ENCODE peak calls at places on chromosomes 4 and X, in four cellular contexts. One of them, this sample, is unnamed. For H3K9me3, the result is how much of the 10 kb centered on the place peaks cover.

GRCh38 chr4:168163106-168163505 is 70.8 kb downstream of the ANXA10 start:
- DNase-seq in GM23248: no peak
- DNase-seq in cardiac muscle cell: no peak
- DNase-seq in psoas muscle: no peak
- DNase-seq in this sample: no peak

GRCh38 chr4:7995135-7995534 is 55.5 kb upstream of the AFAP1 start:
- DNase-seq in GM23248: no peak
- DNase-seq in cardiac muscle cell: no peak
- DNase-seq in psoas muscle: peak
- DNase-seq in this sample: no peak

GRCh38 chr4:113495790-113496189 is 265.7 kb downstream of the CAMK2D start:
- DNase-seq in GM23248: no peak
- DNase-seq in cardiac muscle cell: no peak
- DNase-seq in psoas muscle: no peak
- DNase-seq in this sample: no peak

GRCh38 chrX:13515181-13515930 is 54.0 kb upstream of the EGFL6 start:
- DNase-seq in GM23248: no peak
- DNase-seq in cardiac muscle cell: no peak
- DNase-seq in psoas muscle: no peak
- DNase-seq in this sample: no peak

GRCh38 chrX:118975831-118976598 is 1.6 kb downstream of the LONRF3 start:
- DNase-seq in GM23248: peak
- DNase-seq in cardiac muscle cell: peak
- DNase-seq in psoas muscle: peak
- DNase-seq in this sample: no peak

GRCh38 chr4:127856485-127857447 is 23.9 kb upstream of the PLK4 start:
- DNase-seq in GM23248: peak
- DNase-seq in cardiac muscle cell: no peak
- DNase-seq in psoas muscle: no peak
- DNase-seq in this sample: no peak

GRCh38 chr4:158938462-158939044 is 164.3 kb upstream of the RAPGEF2 start:
- DNase-seq in GM23248: peak
- DNase-seq in cardiac muscle cell: no peak
- DNase-seq in psoas muscle: no peak
- DNase-seq in this sample: no peak

GRCh38 chr4:145886871-145887240 is 51.8 kb downstream of the ZNF827 start:
- DNase-seq in GM23248: no peak
- DNase-seq in cardiac muscle cell: peak
- DNase-seq in psoas muscle: no peak
- DNase-seq in this sample: no peak

GRCh38 chr4:177484613-177485021 is 42.4 kb upstream of the AGA start:
- DNase-seq in GM23248: peak
- DNase-seq in cardiac muscle cell: no peak
- DNase-seq in psoas muscle: no peak
- DNase-seq in this sample: no peak

GRCh38 chr4:176784816-176785215 is 7.9 kb downstream of the VEGFC start:
- DNase-seq in GM23248: peak
- DNase-seq in cardiac muscle cell: no peak
- DNase-seq in psoas muscle: no peak
- DNase-seq in this sample: no peak

GRCh38 chrX:64204701-64205440 is 637 bp downstream of the AMER1 start:
- DNase-seq in GM23248: peak
- DNase-seq in cardiac muscle cell: peak
- DNase-seq in psoas muscle: peak
- DNase-seq in this sample: no peak

GRCh38 chr4:3344596-3344995 is 51.8 kb downstream of the RGS12 start:
- DNase-seq in GM23248: no peak
- DNase-seq in cardiac muscle cell: no peak
- DNase-seq in psoas muscle: no peak
- DNase-seq in this sample: no peak

GRCh38 chrX:55120767-55121358 is 32.0 kb downstream of the PAGE2 start:
- DNase-seq in GM23248: no peak
- DNase-seq in cardiac muscle cell: no peak
- DNase-seq in psoas muscle: no peak
- DNase-seq in this sample: no peak

GRCh38 chrX:31269914-31270313 is 198.1 kb upstream of the FTHL17 start:
- DNase-seq in GM23248: no peak
- DNase-seq in cardiac muscle cell: no peak
- DNase-seq in psoas muscle: no peak
- DNase-seq in this sample: no peak

GRCh38 chrX:31268359-31268758 is 196.5 kb upstream of the FTHL17 start:
- DNase-seq in GM23248: no peak
- DNase-seq in cardiac muscle cell: peak
- DNase-seq in psoas muscle: no peak
- DNase-seq in this sample: no peak

GRCh38 chrX:31260351-31260750 is 188.5 kb upstream of the FTHL17 start:
- DNase-seq in GM23248: no peak
- DNase-seq in cardiac muscle cell: no peak
- DNase-seq in psoas muscle: no peak
- DNase-seq in this sample: no peak

GRCh38 chrX:31266172-31267076 is 194.6 kb upstream of the FTHL17 start:
- DNase-seq in GM23248: peak
- DNase-seq in cardiac muscle cell: peak
- DNase-seq in psoas muscle: peak
- DNase-seq in this sample: no peak

GRCh38 chrX:31265383-31265782 is 193.5 kb upstream of the FTHL17 start:
- DNase-seq in GM23248: no peak
- DNase-seq in cardiac muscle cell: no peak
- DNase-seq in psoas muscle: no peak
- DNase-seq in this sample: no peak
- H3K4me3 ChIP-seq in GM23248: no peak
- H3K4me3 ChIP-seq in cardiac muscle cell: no peak
- H3K4me3 ChIP-seq in psoas muscle: peak
- H3K4me3 ChIP-seq in this sample: no peak

GRCh38 chr4:109440948-109441347 is 7.3 kb downstream of the SEC24B start:
- DNase-seq in GM23248: peak
- DNase-seq in cardiac muscle cell: no peak
- DNase-seq in psoas muscle: no peak
- DNase-seq in this sample: no peak
- H3K27ac ChIP-seq in GM23248: no peak
- H3K27ac ChIP-seq in cardiac muscle cell: peak
- H3K27ac ChIP-seq in psoas muscle: no peak
- H3K27ac ChIP-seq in this sample: no peak

GRCh38 chr4:31905363-31905762 is 1185.2 kb downstream of the PCDH7 start:
- DNase-seq in GM23248: no peak
- DNase-seq in cardiac muscle cell: no peak
- DNase-seq in psoas muscle: no peak
- DNase-seq in this sample: no peak
- H3K9me3 ChIP-seq in GM23248: under half
- H3K9me3 ChIP-seq in cardiac muscle cell: under half
- H3K9me3 ChIP-seq in psoas muscle: under half
- H3K9me3 ChIP-seq in this sample: under half

DNA sequence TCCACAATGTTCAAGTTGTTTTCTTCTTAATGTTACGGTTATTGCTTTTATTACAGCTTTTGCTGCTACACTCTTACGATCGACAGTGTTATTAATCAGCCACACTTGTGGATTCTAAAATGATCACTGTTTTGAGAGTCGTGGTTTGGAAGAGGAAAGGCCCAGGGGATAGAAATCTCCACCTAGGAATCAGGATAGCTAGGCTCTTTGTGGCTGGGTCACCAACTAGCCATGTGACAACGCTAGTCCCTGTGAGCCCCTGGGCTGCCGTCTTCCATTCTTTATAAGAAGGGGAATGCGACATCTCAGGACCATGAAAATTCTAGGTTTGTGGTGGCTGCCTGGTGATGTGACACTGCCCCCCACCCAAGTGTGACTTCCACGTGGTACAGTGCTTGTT is 380 bp downstream of the SLC34A2 start:
- DNase-seq in GM23248: no peak
- DNase-seq in cardiac muscle cell: no peak
- DNase-seq in psoas muscle: no peak
- DNase-seq in this sample: no peak
- H3K4me3 ChIP-seq in GM23248: no peak
- H3K4me3 ChIP-seq in cardiac muscle cell: peak
- H3K4me3 ChIP-seq in psoas muscle: no peak
- H3K4me3 ChIP-seq in this sample: no peak

GRCh38 chr4:110107868-110108267 is 90.5 kb downstream of the ELOVL6 start:
- DNase-seq in GM23248: peak
- DNase-seq in cardiac muscle cell: no peak
- DNase-seq in psoas muscle: no peak
- DNase-seq in this sample: no peak

GRCh38 chr4:110108960-110109359 is 89.5 kb downstream of the ELOVL6 start:
- DNase-seq in GM23248: no peak
- DNase-seq in cardiac muscle cell: no peak
- DNase-seq in psoas muscle: no peak
- DNase-seq in this sample: no peak

GRCh38 chr4:110108470-110108869 is 89.9 kb downstream of the ELOVL6 start:
- DNase-seq in GM23248: no peak
- DNase-seq in cardiac muscle cell: no peak
- DNase-seq in psoas muscle: no peak
- DNase-seq in this sample: no peak

GRCh38 chr4:110104661-110105060 is 93.8 kb downstream of the ELOVL6 start:
- DNase-seq in GM23248: no peak
- DNase-seq in cardiac muscle cell: no peak
- DNase-seq in psoas muscle: no peak
- DNase-seq in this sample: no peak

DNA sequence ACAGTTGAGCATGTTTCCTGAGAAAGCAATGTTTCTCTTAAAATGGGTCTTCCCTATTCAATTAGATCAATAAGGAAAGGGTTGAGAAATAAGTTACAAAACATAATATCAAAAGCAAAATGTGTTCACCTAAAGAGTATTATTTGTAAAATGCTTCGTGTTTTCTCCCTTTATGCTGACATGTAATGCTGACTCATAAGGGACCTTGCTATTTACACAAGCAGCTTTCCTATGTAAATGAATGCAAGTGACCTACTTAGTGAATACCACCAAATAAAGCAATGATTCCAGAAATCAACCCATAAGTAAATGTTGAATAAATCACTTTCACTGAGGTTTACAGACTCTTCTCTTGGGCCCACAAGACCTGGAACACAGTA is 91.5 kb downstream of the ELOVL6 start:
- DNase-seq in GM23248: peak
- DNase-seq in cardiac muscle cell: no peak
- DNase-seq in psoas muscle: no peak
- DNase-seq in this sample: no peak
- H3K27ac ChIP-seq in GM23248: peak
- H3K27ac ChIP-seq in cardiac muscle cell: peak
- H3K27ac ChIP-seq in psoas muscle: no peak
- H3K27ac ChIP-seq in this sample: no peak

GRCh38 chr4:102735578-102735977 is 25.2 kb downstream of the MANBA start:
- DNase-seq in GM23248: no peak
- DNase-seq in cardiac muscle cell: no peak
- DNase-seq in psoas muscle: no peak
- DNase-seq in this sample: no peak
- H3K9me3 ChIP-seq in GM23248: under half
- H3K9me3 ChIP-seq in cardiac muscle cell: under half
- H3K9me3 ChIP-seq in psoas muscle: under half
- H3K9me3 ChIP-seq in this sample: under half

GRCh38 chrX:41010188-41010846 is 74.9 kb upstream of the USP9X start:
- DNase-seq in GM23248: peak
- DNase-seq in cardiac muscle cell: peak
- DNase-seq in psoas muscle: peak
- DNase-seq in this sample: no peak

GRCh38 chrX:41014776-41015175 is 70.5 kb upstream of the USP9X start:
- DNase-seq in GM23248: peak
- DNase-seq in cardiac muscle cell: no peak
- DNase-seq in psoas muscle: no peak
- DNase-seq in this sample: no peak

GRCh38 chrX:41005445-41005992 is 79.7 kb upstream of the USP9X start:
- DNase-seq in GM23248: no peak
- DNase-seq in cardiac muscle cell: no peak
- DNase-seq in psoas muscle: no peak
- DNase-seq in this sample: no peak

DNA sequence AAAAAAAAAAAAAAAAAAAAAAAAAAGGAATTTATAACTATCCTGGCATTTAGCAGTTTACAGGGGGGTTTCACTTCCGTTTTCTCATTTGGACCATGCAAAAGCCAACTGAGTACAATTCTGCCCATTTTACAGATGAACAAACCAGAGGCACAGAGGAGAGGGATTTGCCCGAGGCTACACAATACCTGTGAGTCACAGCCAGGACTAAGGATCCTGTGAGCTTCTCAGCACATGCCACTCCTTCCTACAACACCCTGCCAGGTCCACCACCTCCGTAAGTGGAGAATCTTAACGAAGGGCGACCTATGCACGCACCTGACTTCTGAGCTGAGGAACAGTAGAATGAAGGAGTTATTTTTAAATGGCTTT is 75.4 kb upstream of the USP9X start:
- DNase-seq in GM23248: no peak
- DNase-seq in cardiac muscle cell: no peak
- DNase-seq in psoas muscle: no peak
- DNase-seq in this sample: no peak
- H3K4me3 ChIP-seq in GM23248: peak
- H3K4me3 ChIP-seq in cardiac muscle cell: no peak
- H3K4me3 ChIP-seq in psoas muscle: peak
- H3K4me3 ChIP-seq in this sample: no peak

This sample was measured in iPS DF 6.9.